ENCODE peak calls at places on chromosome 21, in six cellular contexts. R, E, B, O, U and A are unnamed samples.

GRCh38 chr21:17560377-17560776 is 47.5 kb downstream of the CXADR start:
- DNase-seq in B (no peak), O (no peak), U (no peak), R (no peak), E (no peak), A (no peak)

GRCh38 chr21:28252923-28253322 is 739.8 kb downstream of the LTN1 start:
- DNase-seq in E (no peak), B (no peak), R (no peak), O (no peak), U (no peak), A (no peak)

GRCh38 chr21:15227919-15228318 is 163.1 kb upstream of the NRIP1 start:
- DNase-seq in E (no peak), O (no peak), R (no peak), B (no peak), U (no peak), A (no peak)

GRCh38 chr21:28132713-28133112 is 860.0 kb downstream of the LTN1 start:
- DNase-seq in U (no peak), E (no peak), R (no peak), O (no peak), B (no peak), A (no peak)

GRCh38 chr21:15252437-15252836 is 187.6 kb upstream of the NRIP1 start:
- DNase-seq in B (no peak), O (no peak), E (no peak), U (no peak), R (no peak), A (no peak)

GRCh38 chr21:25895565-25896205 is 160.9 kb downstream of the GABPA start:
- DNase-seq in O (peak; percentile 55), E (no peak), B (peak; percentile 11), R (no peak), U (no peak), A (peak; percentile 36)

GRCh38 chr21:25682382-25682781 is 43.3 kb downstream of the JAM2 start:
- DNase-seq in U (no peak), E (no peak), B (no peak), O (no peak), R (no peak), A (no peak)

GRCh38 chr21:31218830-31219608 is 125.0 kb downstream of the TIAM1 start:
- DNase-seq in U (no peak), E (peak; percentile 37), B (no peak), O (peak; percentile 32), R (no peak), A (peak; percentile 44)

GRCh38 chr21:21226472-21226871 is 228.3 kb downstream of the NCAM2 start:
- DNase-seq in E (no peak), O (no peak), B (no peak), R (no peak), U (no peak), A (no peak)

GRCh38 chr21:26461500-26461899 is 111.6 kb downstream of the CYYR1 start:
- DNase-seq in R (no peak), U (no peak), E (no peak), O (no peak), B (no peak), A (no peak)

GRCh38 chr21:35254006-35254751 is 205.1 kb upstream of the RUNX1 start:
- DNase-seq in R (no peak), E (peak; percentile 32), O (peak; percentile 76), U (no peak), B (peak; percentile 91), A (peak; percentile 65)

DNA sequence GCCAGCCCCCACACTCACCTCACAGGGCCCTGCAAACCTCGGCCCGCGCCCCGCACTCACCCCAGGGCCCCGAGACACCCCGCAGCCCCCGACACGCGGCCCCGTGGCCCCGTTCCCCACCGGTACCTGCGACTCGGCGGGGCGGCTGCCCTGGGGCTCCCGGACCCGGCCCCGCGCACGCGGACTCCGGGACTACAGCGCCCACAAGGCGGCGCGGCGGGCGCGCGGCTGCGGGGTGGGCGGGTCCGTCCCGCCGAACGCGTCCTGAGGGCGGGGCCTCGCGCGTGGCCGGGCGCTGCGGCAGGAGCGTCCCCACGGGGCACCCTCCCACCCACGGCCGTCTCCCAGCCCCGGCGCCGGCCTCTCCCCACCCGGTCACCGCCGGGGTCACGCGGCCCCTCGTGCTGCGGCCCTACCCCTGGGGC is at the start of gene SLC19A1:
- DNase-seq in E (peak; percentile 88), O (peak; percentile 45), U (peak; percentile 88), B (peak; percentile 66), R (peak; percentile 96), A (no peak)
- TF ChIP-seq CTCF in E (peak; percentile 11), O (peak; percentile 29), U (peak; percentile 26), B (no peak), R (no peak), A (peak; percentile 29)

GRCh38 chr21:16418663-16419062 is 688.9 kb downstream of the USP25 start:
- DNase-seq in U (no peak), O (no peak), E (no peak), B (no peak), R (no peak), A (no peak)
- H3K4me3 ChIP-seq in U (peak overlapping the region; percentile 50), O (no peak overlapping the region), E (no peak overlapping the region), B (no peak overlapping the region), R (no peak overlapping the region), A (no peak overlapping the region)

DNA sequence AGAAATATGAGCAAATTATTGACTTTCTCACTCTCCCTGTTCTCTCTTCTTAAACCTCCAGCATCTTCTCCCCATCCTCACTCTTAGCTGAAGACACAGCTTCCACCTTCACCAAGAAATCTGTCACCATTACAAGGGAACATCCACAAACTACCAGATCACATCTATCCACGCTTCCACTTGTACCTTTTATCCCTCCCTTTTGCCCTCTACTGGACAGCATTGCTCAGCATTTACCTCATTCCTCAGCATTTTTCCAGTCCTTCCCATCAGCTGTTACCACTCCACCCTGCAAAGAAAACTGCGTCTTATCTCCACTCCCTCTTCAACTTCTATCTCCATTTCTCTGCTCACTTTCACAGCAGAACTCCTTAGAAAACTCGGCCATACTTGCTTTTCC is 42.6 kb downstream of the KCNJ6 start:
- DNase-seq in U (no peak), O (peak; percentile 39), B (no peak), R (no peak), E (peak; percentile 31), A (no peak)
- TF ChIP-seq CTCF in U (no peak), O (peak; percentile 26), B (peak; percentile 10), R (no peak), E (peak; percentile 19), A (peak; percentile 29)

GRCh38 chr21:32412998-32413504 is 545 bp downstream of the EVA1C start:
- DNase-seq in O (peak; percentile 53), R (peak; percentile 81), U (peak; percentile 80), B (no peak), E (no peak), A (peak; percentile 23)

GRCh38 chr21:32412162-32412997 is at the start of gene EVA1C:
- DNase-seq in U (peak; percentile 89), R (peak; percentile 86), O (peak; percentile 79), E (peak; percentile 55), B (peak; percentile 43), A (peak; percentile 19)

GRCh38 chr21:32414579-32415358 is 2.3 kb downstream of the EVA1C start:
- DNase-seq in R (no peak), E (peak; percentile 21), B (peak; percentile 50), O (peak; percentile 82), U (no peak), A (peak; percentile 67)

GRCh38 chr21:32415451-32415850 is 2.9 kb downstream of the EVA1C start:
- DNase-seq in R (no peak), O (no peak), U (no peak), B (no peak), E (no peak), A (no peak)

DNA sequence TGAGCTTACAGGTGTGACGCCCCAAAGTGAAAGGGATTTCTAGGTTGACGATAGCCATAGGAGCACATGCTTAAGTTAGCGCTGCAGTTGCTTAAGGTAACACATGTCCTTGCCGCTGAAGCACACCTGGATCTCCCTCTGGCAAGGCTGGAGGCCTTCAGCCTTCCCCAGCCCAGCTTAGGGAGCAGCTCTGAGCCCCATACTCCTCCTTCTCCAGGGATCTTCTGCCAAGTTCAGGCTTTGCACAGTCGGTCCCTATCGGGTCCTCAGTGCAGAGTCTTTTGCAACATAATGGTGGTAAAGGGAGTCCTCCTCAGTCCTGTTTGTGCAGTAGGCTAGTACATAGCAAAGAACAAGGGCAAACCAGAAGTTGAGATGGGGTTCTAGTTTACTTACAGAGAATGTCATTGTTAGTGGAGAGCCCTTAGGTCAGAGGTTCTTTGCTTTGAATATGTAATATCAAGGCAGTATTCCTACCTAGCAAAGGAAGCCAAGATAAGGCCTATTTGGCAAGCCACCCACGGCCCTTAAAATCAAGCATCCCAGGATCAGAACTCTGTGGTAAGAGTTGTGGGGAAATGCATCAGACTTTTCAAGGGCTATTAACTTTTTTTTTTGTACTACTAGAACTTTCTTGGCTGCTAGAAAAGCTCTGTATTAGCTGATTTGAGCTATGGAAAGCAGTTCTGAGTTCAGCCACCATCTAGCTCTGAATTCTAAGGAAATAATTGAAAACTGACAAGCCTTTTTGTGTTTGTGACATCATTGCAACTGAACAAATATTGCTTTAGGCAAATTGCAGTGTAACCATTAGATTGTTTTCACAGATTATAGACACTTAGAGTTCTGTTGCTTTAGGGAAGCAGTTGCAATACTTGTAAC is 1.4 kb downstream of the EVA1C start:
- DNase-seq in R (no peak), E (no peak), O (peak; percentile 75), U (peak; percentile 81), B (peak; percentile 29), A (peak; percentile 69)
- H3K4me3 ChIP-seq in R (peak overlapping the region; percentile 89), E (no peak overlapping the region), O (peak overlapping the region; percentile 81), U (peak overlapping the region; percentile 80), B (no peak overlapping the region), A (peak overlapping the region; percentile 53)

DNA sequence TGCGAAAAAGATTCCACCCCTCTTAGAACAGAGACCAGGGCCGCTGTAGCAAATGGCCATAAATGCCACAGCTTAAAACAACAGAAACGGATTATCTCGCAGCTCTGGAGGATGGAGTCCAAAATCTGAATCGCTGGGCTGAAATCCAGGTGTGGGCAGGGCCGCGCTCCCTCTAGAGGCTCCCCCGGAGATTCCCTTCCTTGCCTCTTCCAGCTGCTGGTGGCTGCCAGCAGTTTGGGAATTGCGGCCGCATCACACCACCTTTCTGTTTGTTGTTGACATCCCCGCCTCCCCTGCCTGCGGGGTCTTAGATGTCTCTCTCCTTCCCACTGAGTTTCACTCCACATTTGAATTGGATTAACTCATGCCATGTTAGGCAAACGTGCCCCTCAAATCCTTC is 15.6 kb downstream of the PDE9A start:
- DNase-seq in R (no peak), O (no peak), E (no peak), U (no peak), B (no peak), A (no peak)
- TF ChIP-seq CTCF in R (no peak), O (peak; percentile 32), E (no peak), U (no peak), B (no peak), A (peak; percentile 2)

DNA sequence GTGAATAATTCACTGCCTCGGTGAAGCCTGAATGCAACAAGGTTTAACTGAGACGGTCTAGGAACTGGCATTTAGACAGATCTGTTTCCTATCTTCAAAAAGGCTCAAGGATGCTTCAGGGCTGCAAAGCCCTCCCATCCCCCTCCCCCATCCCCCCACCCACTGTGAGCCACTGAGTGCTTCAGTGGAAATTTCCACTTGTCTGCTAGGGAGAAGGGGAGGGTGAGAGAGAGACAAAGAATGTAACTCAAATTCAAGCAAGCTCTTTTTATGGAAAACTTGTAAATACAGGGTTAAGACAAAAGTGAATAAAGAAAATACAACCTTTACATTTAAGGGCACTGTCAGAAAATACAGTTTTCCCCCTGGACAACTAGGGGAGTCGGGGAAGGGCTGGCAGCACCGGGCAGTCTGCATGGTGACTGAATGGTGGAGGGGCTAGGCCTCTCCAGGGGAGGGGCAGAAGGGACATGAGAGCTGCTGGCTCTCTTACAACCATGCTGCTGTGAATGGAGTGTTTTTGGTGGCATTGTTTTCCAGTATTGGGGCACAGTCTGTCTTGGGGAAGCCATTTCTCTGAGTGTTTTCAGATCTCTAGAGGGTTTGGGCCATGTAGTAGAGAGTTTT is 56.7 kb downstream of the MRPS6 start:
- DNase-seq in E (peak; percentile 52), R (no peak), O (peak; percentile 83), B (no peak), U (no peak), A (no peak)
- H3K4me3 ChIP-seq in E (no peak overlapping the region), R (no peak overlapping the region), O (peak overlapping the region; percentile 26), B (peak overlapping the region; percentile 18), U (no peak overlapping the region), A (no peak overlapping the region)